ENCODE peak calls at places on chromosomes 7 and 10, in nine cellular contexts. One of them, this sample, is unnamed.

GRCh38 chr10:103171278-103171677 is 21.8 kb downstream of the NT5C2 start:
- DNase-seq in neural crest cell: no peak
- DNase-seq in effector memory CD8-positive, alpha-beta T cell: no peak
- DNase-seq in kidney glomerular epithelial cell: no peak
- DNase-seq in activated T-helper 1 cell treated with anti-CD3 and anti-CD28 coated beads, Interleukin-12 subunit alpha, Interleukin-12 subunit beta, Interleukin-2, Interleukin-4 antibody, amounts not matched to agents 30 ng/mL and 10 ng/mL and 1 ng/mL, durations not matched to agents 14 hours and 24 hours and 36 hours: no peak
- DNase-seq in cardiac fibroblast: no peak
- DNase-seq in left colon: no peak
- DNase-seq in activated CD4-positive, alpha-beta T cell treated with anti-CD3 and anti-CD28 coated beads, Interleukin-2, amount 50 U/mL, for 48 hours: no peak
- DNase-seq in T follicular helper cell: no peak
- DNase-seq in this sample: no peak

GRCh38 chr10:6053816-6054581 is 8.2 kb downstream of the IL2RA start:
- DNase-seq in neural crest cell: no peak
- DNase-seq in effector memory CD8-positive, alpha-beta T cell: no peak
- DNase-seq in kidney glomerular epithelial cell: peak
- DNase-seq in activated T-helper 1 cell treated with anti-CD3 and anti-CD28 coated beads, Interleukin-12 subunit alpha, Interleukin-12 subunit beta, Interleukin-2, Interleukin-4 antibody, amounts not matched to agents 30 ng/mL and 10 ng/mL and 1 ng/mL, durations not matched to agents 14 hours and 24 hours and 36 hours: no peak
- DNase-seq in cardiac fibroblast: no peak
- DNase-seq in left colon: peak
- DNase-seq in activated CD4-positive, alpha-beta T cell treated with anti-CD3 and anti-CD28 coated beads, Interleukin-2, amount 50 U/mL, for 48 hours: no peak
- DNase-seq in T follicular helper cell: no peak
- DNase-seq in this sample: no peak

GRCh38 chr7:23710000-23710399 is at the start of gene STK31:
- DNase-seq in neural crest cell: no peak
- DNase-seq in effector memory CD8-positive, alpha-beta T cell: no peak
- DNase-seq in kidney glomerular epithelial cell: no peak
- DNase-seq in activated T-helper 1 cell treated with anti-CD3 and anti-CD28 coated beads, Interleukin-12 subunit alpha, Interleukin-12 subunit beta, Interleukin-2, Interleukin-4 antibody, amounts not matched to agents 30 ng/mL and 10 ng/mL and 1 ng/mL, durations not matched to agents 14 hours and 24 hours and 36 hours: no peak
- DNase-seq in cardiac fibroblast: no peak
- DNase-seq in left colon: peak
- DNase-seq in activated CD4-positive, alpha-beta T cell treated with anti-CD3 and anti-CD28 coated beads, Interleukin-2, amount 50 U/mL, for 48 hours: no peak
- DNase-seq in T follicular helper cell: no peak
- DNase-seq in this sample: no peak

GRCh38 chr7:35725280-35725680 is 30.3 kb upstream of the HERPUD2 start:
- DNase-seq in neural crest cell: no peak
- DNase-seq in effector memory CD8-positive, alpha-beta T cell: peak
- DNase-seq in kidney glomerular epithelial cell: no peak
- DNase-seq in activated T-helper 1 cell treated with anti-CD3 and anti-CD28 coated beads, Interleukin-12 subunit alpha, Interleukin-12 subunit beta, Interleukin-2, Interleukin-4 antibody, amounts not matched to agents 30 ng/mL and 10 ng/mL and 1 ng/mL, durations not matched to agents 14 hours and 24 hours and 36 hours: peak
- DNase-seq in cardiac fibroblast: no peak
- DNase-seq in left colon: peak
- DNase-seq in activated CD4-positive, alpha-beta T cell treated with anti-CD3 and anti-CD28 coated beads, Interleukin-2, amount 50 U/mL, for 48 hours: peak
- DNase-seq in T follicular helper cell: peak
- DNase-seq in this sample: peak

GRCh38 chr10:49649936-49650723 is 29.3 kb upstream of the C10orf53 start:
- DNase-seq in neural crest cell: no peak
- DNase-seq in effector memory CD8-positive, alpha-beta T cell: no peak
- DNase-seq in kidney glomerular epithelial cell: no peak
- DNase-seq in activated T-helper 1 cell treated with anti-CD3 and anti-CD28 coated beads, Interleukin-12 subunit alpha, Interleukin-12 subunit beta, Interleukin-2, Interleukin-4 antibody, amounts not matched to agents 30 ng/mL and 10 ng/mL and 1 ng/mL, durations not matched to agents 14 hours and 24 hours and 36 hours: no peak
- DNase-seq in cardiac fibroblast: no peak
- DNase-seq in left colon: no peak
- DNase-seq in activated CD4-positive, alpha-beta T cell treated with anti-CD3 and anti-CD28 coated beads, Interleukin-2, amount 50 U/mL, for 48 hours: no peak
- DNase-seq in T follicular helper cell: no peak
- DNase-seq in this sample: no peak

GRCh38 chr7:73838642-73839041 is 3.7 kb downstream of the METTL27 start:
- DNase-seq in neural crest cell: no peak
- DNase-seq in effector memory CD8-positive, alpha-beta T cell: no peak
- DNase-seq in kidney glomerular epithelial cell: no peak
- DNase-seq in activated T-helper 1 cell treated with anti-CD3 and anti-CD28 coated beads, Interleukin-12 subunit alpha, Interleukin-12 subunit beta, Interleukin-2, Interleukin-4 antibody, amounts not matched to agents 30 ng/mL and 10 ng/mL and 1 ng/mL, durations not matched to agents 14 hours and 24 hours and 36 hours: no peak
- DNase-seq in cardiac fibroblast: no peak
- DNase-seq in left colon: no peak
- DNase-seq in activated CD4-positive, alpha-beta T cell treated with anti-CD3 and anti-CD28 coated beads, Interleukin-2, amount 50 U/mL, for 48 hours: no peak
- DNase-seq in T follicular helper cell: no peak
- DNase-seq in this sample: no peak

GRCh38 chr10:121598261-121599249 is at the start of gene FGFR2:
- DNase-seq in neural crest cell: peak
- DNase-seq in effector memory CD8-positive, alpha-beta T cell: peak
- DNase-seq in kidney glomerular epithelial cell: peak
- DNase-seq in activated T-helper 1 cell treated with anti-CD3 and anti-CD28 coated beads, Interleukin-12 subunit alpha, Interleukin-12 subunit beta, Interleukin-2, Interleukin-4 antibody, amounts not matched to agents 30 ng/mL and 10 ng/mL and 1 ng/mL, durations not matched to agents 14 hours and 24 hours and 36 hours: peak
- DNase-seq in cardiac fibroblast: peak
- DNase-seq in left colon: peak
- DNase-seq in activated CD4-positive, alpha-beta T cell treated with anti-CD3 and anti-CD28 coated beads, Interleukin-2, amount 50 U/mL, for 48 hours: peak
- DNase-seq in T follicular helper cell: no peak
- DNase-seq in this sample: peak

GRCh38 chr7:15648461-15648961 is 38.0 kb downstream of the MEOX2 start:
- DNase-seq in neural crest cell: no peak
- DNase-seq in effector memory CD8-positive, alpha-beta T cell: no peak
- DNase-seq in kidney glomerular epithelial cell: peak
- DNase-seq in activated T-helper 1 cell treated with anti-CD3 and anti-CD28 coated beads, Interleukin-12 subunit alpha, Interleukin-12 subunit beta, Interleukin-2, Interleukin-4 antibody, amounts not matched to agents 30 ng/mL and 10 ng/mL and 1 ng/mL, durations not matched to agents 14 hours and 24 hours and 36 hours: no peak
- DNase-seq in cardiac fibroblast: no peak
- DNase-seq in left colon: no peak
- DNase-seq in activated CD4-positive, alpha-beta T cell treated with anti-CD3 and anti-CD28 coated beads, Interleukin-2, amount 50 U/mL, for 48 hours: no peak
- DNase-seq in T follicular helper cell: no peak
- DNase-seq in this sample: no peak

GRCh38 chr7:92461027-92462003 is 14.0 kb downstream of the GATAD1 start:
- DNase-seq in neural crest cell: peak
- DNase-seq in effector memory CD8-positive, alpha-beta T cell: peak
- DNase-seq in kidney glomerular epithelial cell: peak
- DNase-seq in activated T-helper 1 cell treated with anti-CD3 and anti-CD28 coated beads, Interleukin-12 subunit alpha, Interleukin-12 subunit beta, Interleukin-2, Interleukin-4 antibody, amounts not matched to agents 30 ng/mL and 10 ng/mL and 1 ng/mL, durations not matched to agents 14 hours and 24 hours and 36 hours: peak
- DNase-seq in cardiac fibroblast: peak
- DNase-seq in left colon: peak
- DNase-seq in activated CD4-positive, alpha-beta T cell treated with anti-CD3 and anti-CD28 coated beads, Interleukin-2, amount 50 U/mL, for 48 hours: peak
- DNase-seq in T follicular helper cell: no peak
- DNase-seq in this sample: no peak

GRCh38 chr10:124035928-124036558 is 57.4 kb downstream of the CHST15 start:
- DNase-seq in neural crest cell: no peak
- DNase-seq in effector memory CD8-positive, alpha-beta T cell: peak
- DNase-seq in kidney glomerular epithelial cell: no peak
- DNase-seq in activated T-helper 1 cell treated with anti-CD3 and anti-CD28 coated beads, Interleukin-12 subunit alpha, Interleukin-12 subunit beta, Interleukin-2, Interleukin-4 antibody, amounts not matched to agents 30 ng/mL and 10 ng/mL and 1 ng/mL, durations not matched to agents 14 hours and 24 hours and 36 hours: peak
- DNase-seq in cardiac fibroblast: no peak
- DNase-seq in left colon: peak
- DNase-seq in activated CD4-positive, alpha-beta T cell treated with anti-CD3 and anti-CD28 coated beads, Interleukin-2, amount 50 U/mL, for 48 hours: peak
- DNase-seq in T follicular helper cell: no peak
- DNase-seq in this sample: peak

GRCh38 chr7:105691029-105691691 is 109.9 kb upstream of the EFCAB10 start:
- DNase-seq in neural crest cell: no peak
- DNase-seq in effector memory CD8-positive, alpha-beta T cell: peak
- DNase-seq in kidney glomerular epithelial cell: peak
- DNase-seq in activated T-helper 1 cell treated with anti-CD3 and anti-CD28 coated beads, Interleukin-12 subunit alpha, Interleukin-12 subunit beta, Interleukin-2, Interleukin-4 antibody, amounts not matched to agents 30 ng/mL and 10 ng/mL and 1 ng/mL, durations not matched to agents 14 hours and 24 hours and 36 hours: peak
- DNase-seq in cardiac fibroblast: peak
- DNase-seq in left colon: no peak
- DNase-seq in activated CD4-positive, alpha-beta T cell treated with anti-CD3 and anti-CD28 coated beads, Interleukin-2, amount 50 U/mL, for 48 hours: peak
- DNase-seq in T follicular helper cell: peak
- DNase-seq in this sample: peak

GRCh38 chr7:129611246-129612111 is at the start of gene NRF1:
- DNase-seq in neural crest cell: peak
- DNase-seq in effector memory CD8-positive, alpha-beta T cell: peak
- DNase-seq in kidney glomerular epithelial cell: peak
- DNase-seq in activated T-helper 1 cell treated with anti-CD3 and anti-CD28 coated beads, Interleukin-12 subunit alpha, Interleukin-12 subunit beta, Interleukin-2, Interleukin-4 antibody, amounts not matched to agents 30 ng/mL and 10 ng/mL and 1 ng/mL, durations not matched to agents 14 hours and 24 hours and 36 hours: peak
- DNase-seq in cardiac fibroblast: peak
- DNase-seq in left colon: peak
- DNase-seq in activated CD4-positive, alpha-beta T cell treated with anti-CD3 and anti-CD28 coated beads, Interleukin-2, amount 50 U/mL, for 48 hours: peak
- DNase-seq in T follicular helper cell: peak
- DNase-seq in this sample: peak

This sample was measured in CD8-positive, alpha-beta memory T cell.